ENCODE peak calls at places on chromosomes 16 and 17, in seven cellular contexts. Z, X, M, V, P, E and G are unnamed samples.

GRCh38 chr17:60615840-60616239 is 15.8 kb downstream of the PPM1D start:
- DNase-seq in X (no peak), Z (no peak), M (no peak), P (no peak), E (no peak), V (no peak), G (no peak)

GRCh38 chr17:80987941-80988461 is 3.6 kb upstream of the CHMP6 start:
- DNase-seq in V (no peak), Z (no peak), P (no peak), E (no peak), X (peak), M (no peak), G (no peak)

GRCh38 chr16:67191995-67192681 is at the start of gene E2F4:
- DNase-seq in Z (peak), P (peak), E (peak), M (peak), X (peak), V (peak), G (peak)

GRCh38 chr17:59427425-59427921 is 96.0 kb downstream of the YPEL2 start:
- DNase-seq in V (no peak), X (peak), M (peak), P (no peak), E (peak), Z (peak), G (peak)

GRCh38 chr16:24428751-24429150 is 110.6 kb upstream of the RBBP6 start:
- DNase-seq in V (no peak), Z (no peak), E (no peak), P (no peak), M (no peak), X (no peak), G (no peak)

GRCh38 chr17:79777166-79777843 is 643 bp upstream of the CBX2 start:
- DNase-seq in Z (peak), P (no peak), V (peak), M (no peak), E (no peak), X (peak), G (peak)

GRCh38 chr16:51326131-51326856 is 175.2 kb upstream of the SALL1 start:
- DNase-seq in E (peak), Z (peak), M (no peak), P (no peak), V (no peak), X (no peak), G (peak)

GRCh38 chr17:66401364-66401763 is 99.0 kb downstream of the PRKCA start:
- DNase-seq in V (no peak), M (no peak), E (no peak), X (no peak), Z (no peak), P (no peak), G (no peak)

GRCh38 chr17:31321481-31321880 is at the start of gene EVI2A:
- DNase-seq in Z (peak), P (peak), V (no peak), X (peak), M (peak), E (peak), G (peak)

GRCh38 chr17:15368605-15369004 is 27.2 kb upstream of the TEKT3 start:
- DNase-seq in P (no peak), E (no peak), M (no peak), Z (no peak), V (no peak), X (no peak), G (no peak)

GRCh38 chr17:69972251-69972650 is 102.8 kb upstream of the KCNJ16 start:
- DNase-seq in E (no peak), Z (no peak), P (no peak), X (no peak), M (no peak), V (no peak), G (peak)

GRCh38 chr16:50609049-50609832 is 61.0 kb downstream of the NKD1 start:
- DNase-seq in M (no peak), E (no peak), Z (no peak), V (no peak), P (no peak), X (no peak), G (no peak)

GRCh38 chr17:50107790-50108414 is 12.8 kb downstream of the PDK2 start:
- DNase-seq in X (no peak), V (no peak), M (no peak), E (no peak), Z (peak), P (no peak), G (peak)

GRCh38 chr16:81616321-81617020 is 162.6 kb upstream of the PLCG2 start:
- DNase-seq in X (peak), M (peak), Z (peak), V (no peak), E (peak), P (peak), G (peak)

GRCh38 chr16:69513180-69513966 is 52.4 kb upstream of the NFAT5 start:
- DNase-seq in V (no peak), E (peak), Z (peak), X (no peak), M (no peak), P (no peak), G (peak)

GRCh38 chr17:76888661-76889060 is 20.5 kb downstream of the MGAT5B start:
- DNase-seq in E (no peak), M (no peak), Z (no peak), P (no peak), V (no peak), X (no peak), G (no peak)

GRCh38 chr17:31398381-31399275 is 7.2 kb downstream of the RAB11FIP4 start:
- DNase-seq in Z (no peak), V (no peak), M (no peak), E (no peak), X (no peak), P (no peak), G (no peak)

GRCh38 chr16:28186752-28187151 is 25.0 kb downstream of the XPO6 start:
- DNase-seq in Z (no peak), P (no peak), X (no peak), M (no peak), V (no peak), E (peak), G (peak)

GRCh38 chr16:22232277-22233049 is 26.4 kb downstream of the EEF2K start:
- DNase-seq in E (peak), P (no peak), Z (no peak), M (no peak), V (no peak), X (no peak), G (no peak)

GRCh38 chr17:77160877-77161530 is 20.2 kb downstream of the SEC14L1 start:
- DNase-seq in M (no peak), V (no peak), X (no peak), E (peak), P (no peak), Z (no peak), G (peak)

GRCh38 chr17:1649844-1650409 is at the start of gene RILP:
- DNase-seq in V (no peak), X (peak), Z (peak), P (no peak), E (peak), M (no peak), G (no peak)

GRCh38 chr17:50817142-50817751 is 18.1 kb upstream of the WFIKKN2 start:
- DNase-seq in E (no peak), X (no peak), P (peak), Z (peak), V (no peak), M (peak), G (peak)

GRCh38 chr17:49717371-49717841 is 9.6 kb upstream of the SLC35B1 start:
- DNase-seq in E (peak), M (no peak), V (no peak), X (no peak), P (no peak), Z (no peak), G (no peak)

GRCh38 chr16:15858921-15859668 is 2.3 kb upstream of the MYH11 start:
- DNase-seq in E (no peak), P (no peak), X (no peak), M (no peak), V (no peak), Z (no peak), G (no peak)

GRCh38 chr16:15857779-15858560 is 1.1 kb upstream of the MYH11 start:
- DNase-seq in E (no peak), M (no peak), Z (peak), V (peak), P (no peak), X (peak), G (peak)

GRCh38 chr16:15856217-15856616 is 611 bp downstream of the MYH11 start:
- DNase-seq in Z (no peak), V (no peak), M (no peak), E (no peak), X (no peak), P (no peak), G (no peak)

GRCh38 chr16:15855704-15856003 is 1.2 kb downstream of the MYH11 start:
- DNase-seq in M (no peak), E (no peak), X (no peak), V (no peak), Z (no peak), P (no peak), G (no peak)

GRCh38 chr16:15856901-15857778 is at the start of gene MYH11:
- DNase-seq in V (peak), M (no peak), E (no peak), X (peak), Z (no peak), P (no peak), G (peak)
- H3K4me3 ChIP-seq in V (peak), M (peak), E (peak), X (peak), Z (peak), P (peak), G (peak)

GRCh38 chr16:53089434-53090270 is 34.9 kb downstream of the CHD9 start:
- DNase-seq in E (no peak), M (no peak), Z (peak), V (peak), P (no peak), X (peak), G (no peak)
- H3K4me3 ChIP-seq in E (no peak), M (no peak), Z (no peak), V (no peak), P (no peak), X (no peak), G (no peak)

GRCh38 chr16:17082126-17082882 is 388.5 kb downstream of the XYLT1 start:
- DNase-seq in X (no peak), V (no peak), P (no peak), Z (no peak), M (no peak), E (no peak), G (no peak)
- H3K4me3 ChIP-seq in X (no peak), V (no peak), P (no peak), Z (no peak), M (no peak), E (no peak), G (no peak)

DNA sequence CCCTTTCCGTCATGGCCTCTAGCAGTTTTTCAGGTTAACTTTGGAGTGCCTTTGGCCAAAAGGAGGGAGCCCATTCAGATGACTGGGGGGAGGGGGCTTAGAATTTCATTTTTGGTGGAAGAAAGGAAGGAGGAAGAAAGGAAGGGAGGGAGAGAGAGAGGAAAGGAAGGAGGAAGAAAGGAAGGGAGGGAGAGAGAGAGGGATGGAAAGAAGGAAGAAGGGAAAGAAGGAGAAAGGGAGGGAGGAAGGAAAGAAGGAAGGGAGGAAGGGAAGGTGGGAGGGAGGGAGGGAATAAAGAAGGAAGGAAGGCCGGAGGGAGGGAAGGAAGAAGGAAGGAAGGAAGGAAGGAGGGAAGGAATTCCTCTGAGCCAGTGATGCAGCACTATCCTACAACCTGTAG is 25.7 kb downstream of the MMP15 start:
- DNase-seq in P (no peak), E (no peak), X (no peak), M (no peak), V (no peak), Z (no peak), G (no peak)
- H3K4me3 ChIP-seq in P (no peak), E (no peak), X (no peak), M (no peak), V (no peak), Z (no peak), G (no peak)

DNA sequence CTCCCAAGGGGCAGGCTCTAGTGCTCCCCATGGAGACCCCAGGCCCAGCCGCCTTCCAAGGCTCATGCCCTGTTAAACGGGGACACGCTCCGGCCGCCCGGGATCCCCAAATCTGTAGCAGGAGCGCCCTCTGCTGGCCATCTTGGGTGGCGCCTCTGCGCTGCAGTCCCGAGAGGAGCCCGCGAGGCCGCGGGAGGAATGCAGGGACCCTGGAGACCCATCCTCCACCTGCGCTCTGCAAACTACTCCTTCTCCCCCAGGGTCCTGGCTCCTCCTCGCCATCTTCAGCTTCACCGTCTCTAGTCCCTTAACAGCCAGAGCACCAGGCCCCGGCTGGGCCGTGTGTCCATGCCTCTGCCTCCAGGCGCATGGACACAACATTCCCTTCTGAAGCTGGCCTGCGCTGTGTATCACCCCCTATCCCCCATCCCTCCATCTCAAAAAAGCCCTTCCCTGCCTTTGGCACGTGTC is 23.6 kb upstream of the KRT17 start:
- DNase-seq in E (peak), X (peak), M (peak), P (peak), V (peak), Z (peak), G (peak)
- H3K4me3 ChIP-seq in E (peak), X (peak), M (peak), P (peak), V (no peak), Z (peak), G (peak)

GRCh38 chr16:86570542-86571196 is 4.0 kb downstream of the FOXC2 start:
- DNase-seq in E (peak), V (no peak), Z (no peak), P (no peak), M (no peak), X (no peak), G (no peak)

GRCh38 chr16:86571197-86571915 is 4.7 kb downstream of the FOXC2 start:
- DNase-seq in Z (no peak), P (no peak), E (no peak), V (no peak), X (no peak), M (no peak), G (peak)

GRCh38 chr16:86573215-86573614 is 5.1 kb upstream of the FOXL1 start:
- DNase-seq in E (peak), X (no peak), P (no peak), Z (no peak), V (no peak), M (no peak), G (peak)

GRCh38 chr16:86572616-86573015 is 5.7 kb upstream of the FOXL1 start:
- DNase-seq in M (no peak), P (no peak), E (no peak), V (no peak), Z (no peak), X (no peak), G (no peak)

DNA sequence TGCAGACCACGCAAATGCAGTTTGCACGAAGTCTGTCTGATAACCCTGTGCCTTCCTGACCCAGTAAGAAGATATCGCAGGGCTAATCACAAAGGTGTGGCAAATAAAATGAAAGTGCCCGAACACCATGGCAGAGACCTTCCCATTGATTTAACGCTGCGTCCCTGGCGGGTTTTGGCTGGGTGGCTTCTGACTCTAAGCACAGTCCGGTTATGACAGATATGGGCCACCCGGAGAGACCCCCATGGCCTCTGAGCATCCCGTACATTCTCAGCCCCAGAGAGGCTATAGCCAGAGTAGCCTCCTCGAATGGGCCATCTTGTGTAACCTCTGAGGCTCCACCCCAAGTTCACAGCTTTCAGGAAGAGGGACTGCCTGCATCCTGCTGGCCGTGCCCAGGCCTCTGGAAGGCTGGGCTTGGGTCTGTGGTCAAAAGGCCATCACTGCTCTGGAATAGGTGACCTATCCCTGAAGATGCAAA is 5.5 kb downstream of the FOXC2 start:
- DNase-seq in Z (no peak), E (peak), X (no peak), V (no peak), P (no peak), M (no peak), G (peak)
- H3K4me3 ChIP-seq in Z (peak), E (peak), X (peak), V (no peak), P (no peak), M (no peak), G (no peak)

DNA sequence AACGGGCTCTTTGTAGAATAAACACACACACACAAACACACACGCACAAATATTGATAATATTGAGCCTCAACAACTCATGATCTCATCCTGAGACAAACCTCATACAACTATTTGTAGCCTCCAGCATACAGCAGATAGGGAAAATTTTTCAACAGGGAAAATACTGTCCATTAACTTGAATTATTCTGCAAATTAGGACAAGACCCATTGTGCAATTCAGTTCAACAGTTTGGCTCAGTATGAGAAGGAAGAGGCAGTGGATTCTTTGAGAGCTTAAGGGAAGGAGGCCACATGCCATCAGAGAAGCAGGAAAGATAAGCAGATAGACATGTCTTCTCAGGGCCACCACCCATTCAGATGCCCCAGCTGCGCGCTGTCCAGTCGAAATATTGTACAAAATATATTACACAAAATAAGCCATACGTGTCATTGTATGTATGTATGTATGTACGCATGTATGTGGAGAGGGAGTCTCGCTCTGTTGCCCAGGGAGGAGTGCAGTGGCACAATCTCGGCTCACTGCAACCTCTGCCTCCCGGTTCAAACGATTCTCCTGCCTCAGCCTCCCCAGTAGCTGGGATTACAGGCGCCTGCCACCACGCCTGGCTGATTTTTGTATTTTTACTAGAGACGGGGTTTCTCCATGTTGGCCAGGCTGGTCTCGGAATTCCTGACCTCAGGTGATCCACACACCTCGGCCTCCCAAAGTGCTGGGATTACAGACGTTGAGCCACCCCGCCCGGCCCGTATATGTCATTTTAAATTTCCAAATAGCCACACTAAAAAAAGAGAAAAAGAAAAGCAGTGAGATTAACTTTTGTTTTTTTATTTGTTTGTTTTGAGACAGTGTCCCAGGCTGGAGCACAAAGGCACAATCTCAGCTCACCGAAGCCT is 1.8 kb downstream of the ZC3H7A start:
- DNase-seq in P (no peak), E (no peak), M (no peak), V (no peak), X (no peak), Z (no peak), G (peak)
- H3K4me3 ChIP-seq in P (no peak), E (peak), M (peak), V (peak), X (peak), Z (peak), G (peak)

GRCh38 chr17:266701-267656 is 85.5 kb upstream of the DOC2B start:
- DNase-seq in V (peak), E (no peak), X (peak), Z (peak), M (peak), P (no peak), G (no peak)
- H3K4me3 ChIP-seq in V (no peak), E (no peak), X (no peak), Z (no peak), M (no peak), P (no peak), G (no peak)

GRCh38 chr16:82999711-83000110 is 372.9 kb downstream of the CDH13 start:
- DNase-seq in P (no peak), Z (no peak), V (no peak), E (no peak), X (no peak), M (no peak), G (no peak)
- H3K4me3 ChIP-seq in P (no peak), Z (no peak), V (no peak), E (no peak), X (no peak), M (no peak), G (no peak)

GRCh38 chr17:17685775-17686291 is 4.6 kb downstream of the RAI1 start:
- DNase-seq in P (no peak), V (no peak), X (no peak), M (no peak), Z (peak), E (peak), G (peak)
- H3K4me3 ChIP-seq in P (no peak), V (no peak), X (no peak), M (no peak), Z (peak), E (no peak), G (peak)